ENCODE peak calls at places on chromosomes 2 and 18, in five cellular contexts. S is CD8-positive, alpha-beta T cell; R is upper lobe of right lung; Q is fibroblast of lung; D is CD4-positive, alpha-beta memory T cell. C is an unnamed sample.

GRCh38 chr2:8573234-8573941 is 108.5 kb upstream of the ID2 start:
- DNase-seq in S (no peak), R (peak; percentile 46), Q (no peak), D (no peak), C (no peak)

GRCh38 chr2:45759310-45759851 is 107.9 kb downstream of the PRKCE start:
- DNase-seq in S (no peak), R (no peak), Q (peak; percentile 78), D (no peak), C (no peak)

GRCh38 chr2:189287982-189288494 is 108.5 kb upstream of the COL5A2 start:
- DNase-seq in S (no peak), R (no peak), Q (peak; percentile 88), D (peak; percentile 22), C (peak; percentile 45)

GRCh38 chr2:236855176-236855865 is 230.4 kb upstream of the COPS8 start:
- DNase-seq in S (no peak), R (no peak), Q (no peak), D (no peak), C (no peak)

GRCh38 chr2:161992526-161992925 is 81.5 kb downstream of the DPP4 start:
- DNase-seq in S (peak; percentile 40), R (no peak), Q (peak; percentile 36), D (peak; percentile 54), C (peak; percentile 76)

GRCh38 chr2:9533663-9534062 is 22.0 kb downstream of the ADAM17 start:
- DNase-seq in S (no peak), R (no peak), Q (no peak), D (no peak), C (no peak)

GRCh38 chr2:63790491-63790890 is 51.2 kb upstream of the UGP2 start:
- DNase-seq in S (no peak), R (no peak), Q (peak; percentile 4), D (no peak), C (no peak)

GRCh38 chr2:39523308-39524044 is 86.4 kb upstream of the MAP4K3 start:
- DNase-seq in S (no peak), R (no peak), Q (peak; percentile 97), D (no peak), C (no peak)

GRCh38 chr18:26327062-26327461 is 100.8 kb downstream of the TAF4B start:
- DNase-seq in S (no peak), R (no peak), Q (peak; percentile 3), D (no peak), C (no peak)

GRCh38 chr2:45128580-45128997 is 119.3 kb upstream of the SIX2 start:
- DNase-seq in S (no peak), R (no peak), Q (peak; percentile 97), D (no peak), C (no peak)

GRCh38 chr2:140586379-140586778 is 1544.4 kb downstream of the LRP1B start:
- DNase-seq in S (no peak), R (no peak), Q (peak; percentile 6), D (no peak), C (no peak)

GRCh38 chr2:215410932-215411285 is 25.0 kb downstream of the FN1 start:
- DNase-seq in S (no peak), R (no peak), Q (peak; percentile 98), D (no peak), C (no peak)

GRCh38 chr18:65435529-65435928 is 315.3 kb upstream of the CDH7 start:
- DNase-seq in S (no peak), R (no peak), Q (no peak), D (no peak), C (no peak)

GRCh38 chr18:1133541-1133940 is 228.9 kb downstream of the ADCYAP1 start:
- DNase-seq in S (no peak), R (no peak), Q (no peak), D (no peak), C (no peak)

GRCh38 chr2:236955675-236956618 is 129.7 kb upstream of the COPS8 start:
- DNase-seq in S (peak; percentile 15), R (no peak), Q (peak; percentile 47), D (no peak), C (no peak)

GRCh38 chr2:160731415-160731814 is 237.8 kb upstream of the RBMS1 start:
- DNase-seq in S (no peak), R (no peak), Q (no peak), D (no peak), C (no peak)

GRCh38 chr2:28321426-28321825 is 71.2 kb upstream of the FOSL2 start:
- DNase-seq in S (no peak), R (no peak), Q (peak; percentile 94), D (no peak), C (no peak)
- H3K27ac ChIP-seq in S (no peak overlapping the region), R (no peak overlapping the region), Q (no peak overlapping the region), D (no peak overlapping the region), C (no peak overlapping the region)

DNA sequence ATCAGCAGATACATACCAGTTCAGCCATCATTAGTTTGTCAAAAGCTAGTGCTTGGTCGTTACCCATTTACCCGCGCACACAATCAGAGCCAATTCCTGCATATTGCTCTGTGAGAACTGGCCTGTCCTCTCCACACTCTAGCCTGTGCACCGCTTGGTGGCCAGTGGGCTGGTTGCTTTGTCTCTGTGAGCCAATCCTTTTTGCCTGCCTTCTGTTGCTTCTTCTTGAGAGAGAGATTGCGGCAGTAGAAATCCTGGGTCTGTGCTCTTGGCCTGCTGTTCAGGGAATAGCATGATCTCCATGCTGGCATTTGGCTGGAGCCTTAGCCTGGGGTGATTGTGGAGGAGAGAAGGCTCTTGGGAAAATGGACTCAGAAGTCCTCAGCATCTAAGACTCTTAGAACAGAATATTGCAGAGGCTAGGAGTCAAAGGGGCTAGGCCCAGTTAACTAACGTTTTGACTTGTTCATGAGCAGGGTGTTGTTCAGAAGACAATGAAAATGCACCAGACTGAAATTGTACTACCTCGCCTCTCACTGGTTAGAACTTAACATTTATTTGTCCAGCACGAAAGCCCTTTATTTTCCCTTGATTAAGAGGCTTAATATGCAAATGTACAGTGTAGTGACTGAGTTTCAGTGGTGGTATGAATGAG is 37.1 kb downstream of the MAP4K4 start:
- DNase-seq in S (no peak), R (no peak), Q (no peak), D (no peak), C (no peak)
- H3K4me1 ChIP-seq in S (peaks cover 75% of the 10 kb centered on the region), R (peaks cover 48% of the 10 kb centered on the region), Q (peaks cover 36% of the 10 kb centered on the region), D (peaks cover 88% of the 10 kb centered on the region), C (peaks cover 52% of the 10 kb centered on the region)

GRCh38 chr2:203789613-203790012 is 78.0 kb upstream of the CTLA4 start:
- DNase-seq in S (no peak), R (no peak), Q (no peak), D (no peak), C (no peak)
- H3K27ac ChIP-seq in S (no peak overlapping the region), R (no peak overlapping the region), Q (no peak overlapping the region), D (no peak overlapping the region), C (no peak overlapping the region)

DNA sequence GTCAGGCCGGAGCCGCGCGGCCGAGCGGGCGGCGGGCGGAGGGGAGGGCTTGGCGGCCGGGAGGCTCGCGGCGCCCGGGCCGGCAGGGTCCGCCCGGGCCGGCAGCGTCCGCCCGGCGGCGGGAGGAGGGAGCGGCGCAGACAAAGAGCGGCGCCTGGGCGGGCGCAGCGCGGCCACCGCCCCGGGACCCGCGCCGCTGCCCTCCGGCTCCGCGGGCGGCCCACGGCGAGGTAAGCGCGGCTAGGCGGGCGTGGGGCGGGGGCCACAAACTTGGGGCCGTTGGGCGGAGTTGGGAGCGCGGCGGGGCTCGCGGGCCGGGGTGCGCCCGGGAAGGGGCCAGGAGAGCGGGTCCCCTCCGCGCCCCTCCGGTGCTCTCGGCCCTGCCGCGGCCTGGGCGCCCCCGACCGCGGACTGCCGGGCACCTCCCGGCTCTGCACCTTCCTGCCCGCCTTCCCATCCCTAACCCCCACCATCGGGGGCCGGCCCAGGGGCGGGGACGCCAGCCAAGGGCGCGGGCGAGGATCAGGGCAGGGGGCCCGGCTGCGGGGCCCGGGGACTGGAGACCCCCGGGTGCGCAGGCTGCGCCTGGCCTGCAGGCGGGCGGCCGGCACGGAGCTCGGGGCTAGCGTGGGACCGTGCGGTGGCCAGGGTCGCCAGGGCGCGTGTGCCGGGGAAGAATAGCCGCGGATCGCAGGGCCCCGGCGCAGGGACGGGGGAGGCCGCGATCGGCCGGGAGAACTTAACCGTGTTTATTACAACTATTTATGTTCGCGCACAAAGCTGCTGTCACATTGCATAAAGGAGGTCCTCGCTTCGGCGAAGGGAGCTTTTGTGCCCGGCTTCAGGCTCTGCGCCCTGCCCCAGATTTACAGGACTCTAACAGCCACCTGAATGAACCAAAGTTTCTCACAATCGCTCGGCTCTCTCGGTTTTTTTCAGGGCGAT is at the start of gene NCK2:
- DNase-seq in S (peak; percentile 37), R (peak; percentile 71), Q (peak; percentile 27), D (peak; percentile 23), C (peak; percentile 29)
- H3K4me1 ChIP-seq in S (peaks cover 58% of the 10 kb centered on the region), R (peaks cover 33% of the 10 kb centered on the region), Q (peaks cover 17% of the 10 kb centered on the region), D (peaks cover 75% of the 10 kb centered on the region), C (peaks cover 52% of the 10 kb centered on the region)

GRCh38 chr2:104969564-104969963 is 68.3 kb upstream of the MRPS9 start:
- DNase-seq in S (no peak), R (no peak), Q (peak; percentile 12), D (no peak), C (no peak)
- H3K27ac ChIP-seq in S (no peak overlapping the region), R (no peak overlapping the region), Q (no peak overlapping the region), D (no peak overlapping the region), C (no peak overlapping the region)

DNA sequence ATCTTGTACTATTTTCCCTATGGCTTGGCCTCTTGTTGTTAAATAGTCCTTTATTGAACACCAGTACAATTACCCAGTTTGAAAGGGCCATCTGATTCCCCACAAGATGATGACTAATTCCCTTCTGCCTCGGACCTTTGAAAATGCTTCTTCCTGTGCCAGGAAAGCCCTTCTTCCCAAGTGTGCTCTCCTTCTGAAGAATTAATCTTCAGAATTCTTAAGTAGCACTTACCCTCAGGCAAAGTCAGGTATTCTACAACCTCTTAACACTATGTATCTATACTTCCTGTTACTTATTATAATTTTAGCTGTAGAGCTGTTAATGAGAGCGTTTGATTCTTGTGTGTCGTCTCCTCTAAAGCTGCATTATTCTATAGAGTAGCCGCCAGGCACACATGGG is 28.6 kb upstream of the MEX3C start:
- DNase-seq in S (no peak), R (no peak), Q (peak; percentile 11), D (no peak), C (no peak)
- H3K4me1 ChIP-seq in S (no peaks in the 10 kb centered on the region), R (no peaks in the 10 kb centered on the region), Q (no peaks in the 10 kb centered on the region), D (no peaks in the 10 kb centered on the region), C (no peaks in the 10 kb centered on the region)